ENCODE peak calls at places on chromosomes 5 and 9, in seven cellular contexts. One of them, this sample, is unnamed.

GRCh38 chr9:33943389-33943788 is 105.3 kb downstream of the UBAP2 start:
- DNase-seq in choroid plexus epithelial cell: peak
- DNase-seq in WTC11: no peak
- DNase-seq in AG09319: no peak
- DNase-seq in omental fat pad: no peak
- DNase-seq in RWPE1: no peak
- DNase-seq in PC-3: no peak
- DNase-seq in this sample: no peak

GRCh38 chr5:67181648-67182218 is 14.9 kb downstream of the CD180 start:
- DNase-seq in choroid plexus epithelial cell: peak
- DNase-seq in WTC11: no peak
- DNase-seq in AG09319: no peak
- DNase-seq in omental fat pad: no peak
- DNase-seq in RWPE1: no peak
- DNase-seq in PC-3: no peak
- DNase-seq in this sample: peak

GRCh38 chr5:139394123-139394653 is 716 bp downstream of the PROB1 start:
- DNase-seq in choroid plexus epithelial cell: peak
- DNase-seq in WTC11: peak
- DNase-seq in AG09319: no peak
- DNase-seq in omental fat pad: no peak
- DNase-seq in RWPE1: no peak
- DNase-seq in PC-3: no peak
- DNase-seq in this sample: peak

GRCh38 chr9:115850548-115851304 is 302.9 kb upstream of the PAPPA start:
- DNase-seq in choroid plexus epithelial cell: peak
- DNase-seq in WTC11: no peak
- DNase-seq in AG09319: no peak
- DNase-seq in omental fat pad: no peak
- DNase-seq in RWPE1: no peak
- DNase-seq in PC-3: peak
- DNase-seq in this sample: no peak

GRCh38 chr5:151885138-151885908 is 39.3 kb downstream of the GLRA1 start:
- DNase-seq in choroid plexus epithelial cell: no peak
- DNase-seq in WTC11: no peak
- DNase-seq in AG09319: no peak
- DNase-seq in omental fat pad: no peak
- DNase-seq in RWPE1: no peak
- DNase-seq in PC-3: peak
- DNase-seq in this sample: no peak

GRCh38 chr9:129567842-129568559 is 52.9 kb downstream of the C9orf50 start:
- DNase-seq in choroid plexus epithelial cell: peak
- DNase-seq in WTC11: no peak
- DNase-seq in AG09319: no peak
- DNase-seq in omental fat pad: no peak
- DNase-seq in RWPE1: no peak
- DNase-seq in PC-3: peak
- DNase-seq in this sample: no peak

GRCh38 chr5:31944683-31945445 is 229.3 kb downstream of the GOLPH3 start:
- DNase-seq in choroid plexus epithelial cell: no peak
- DNase-seq in WTC11: no peak
- DNase-seq in AG09319: no peak
- DNase-seq in omental fat pad: no peak
- DNase-seq in RWPE1: no peak
- DNase-seq in PC-3: no peak
- DNase-seq in this sample: no peak

GRCh38 chr5:2128696-2129340 is 246.1 kb upstream of the IRX4 start:
- DNase-seq in choroid plexus epithelial cell: no peak
- DNase-seq in WTC11: no peak
- DNase-seq in AG09319: no peak
- DNase-seq in omental fat pad: no peak
- DNase-seq in RWPE1: no peak
- DNase-seq in PC-3: no peak
- DNase-seq in this sample: no peak

GRCh38 chr9:131892162-131892707 is 152.4 kb upstream of the RAPGEF1 start:
- DNase-seq in choroid plexus epithelial cell: no peak
- DNase-seq in WTC11: no peak
- DNase-seq in AG09319: no peak
- DNase-seq in omental fat pad: no peak
- DNase-seq in RWPE1: no peak
- DNase-seq in PC-3: peak
- DNase-seq in this sample: no peak

GRCh38 chr9:33988219-33988890 is 60.3 kb downstream of the UBAP2 start:
- DNase-seq in choroid plexus epithelial cell: no peak
- DNase-seq in WTC11: no peak
- DNase-seq in AG09319: no peak
- DNase-seq in omental fat pad: no peak
- DNase-seq in RWPE1: peak
- DNase-seq in PC-3: peak
- DNase-seq in this sample: peak

GRCh38 chr9:88874391-88874790 is 116.9 kb upstream of the S1PR3 start:
- DNase-seq in choroid plexus epithelial cell: peak
- DNase-seq in WTC11: no peak
- DNase-seq in AG09319: no peak
- DNase-seq in omental fat pad: no peak
- DNase-seq in RWPE1: no peak
- DNase-seq in PC-3: peak
- DNase-seq in this sample: no peak

GRCh38 chr5:38187532-38187931 is 70.8 kb upstream of the EGFLAM start:
- DNase-seq in choroid plexus epithelial cell: no peak
- DNase-seq in WTC11: no peak
- DNase-seq in AG09319: no peak
- DNase-seq in omental fat pad: no peak
- DNase-seq in RWPE1: no peak
- DNase-seq in PC-3: no peak
- DNase-seq in this sample: no peak

GRCh38 chr5:159969966-159970365 is 39.0 kb upstream of the TTC1 start:
- DNase-seq in choroid plexus epithelial cell: no peak
- DNase-seq in WTC11: no peak
- DNase-seq in AG09319: no peak
- DNase-seq in omental fat pad: no peak
- DNase-seq in RWPE1: no peak
- DNase-seq in PC-3: peak
- DNase-seq in this sample: no peak

GRCh38 chr5:125659316-125660071 is 763.7 kb upstream of the GRAMD2B start:
- DNase-seq in choroid plexus epithelial cell: peak
- DNase-seq in WTC11: no peak
- DNase-seq in AG09319: peak
- DNase-seq in omental fat pad: no peak
- DNase-seq in RWPE1: no peak
- DNase-seq in PC-3: no peak
- DNase-seq in this sample: no peak

GRCh38 chr5:146042628-146043279 is 62.6 kb downstream of the PLAC8L1 start:
- DNase-seq in choroid plexus epithelial cell: peak
- DNase-seq in WTC11: no peak
- DNase-seq in AG09319: peak
- DNase-seq in omental fat pad: no peak
- DNase-seq in RWPE1: peak
- DNase-seq in PC-3: peak
- DNase-seq in this sample: no peak

GRCh38 chr9:93216072-93216364 is 32.1 kb downstream of the WNK2 start:
- DNase-seq in choroid plexus epithelial cell: no peak
- DNase-seq in WTC11: no peak
- DNase-seq in AG09319: no peak
- DNase-seq in omental fat pad: no peak
- DNase-seq in RWPE1: no peak
- DNase-seq in PC-3: no peak
- DNase-seq in this sample: no peak

GRCh38 chr9:16329699-16330113 is 540.8 kb downstream of the BNC2 start:
- DNase-seq in choroid plexus epithelial cell: peak
- DNase-seq in WTC11: no peak
- DNase-seq in AG09319: no peak
- DNase-seq in omental fat pad: no peak
- DNase-seq in RWPE1: no peak
- DNase-seq in PC-3: no peak
- DNase-seq in this sample: no peak

GRCh38 chr5:78162253-78162862 is 132.1 kb downstream of the AP3B1 start:
- DNase-seq in choroid plexus epithelial cell: peak
- DNase-seq in WTC11: no peak
- DNase-seq in AG09319: no peak
- DNase-seq in omental fat pad: no peak
- DNase-seq in RWPE1: peak
- DNase-seq in PC-3: peak
- DNase-seq in this sample: no peak

GRCh38 chr9:114513050-114513951 is 8.0 kb upstream of the WHRN start:
- DNase-seq in choroid plexus epithelial cell: no peak
- DNase-seq in WTC11: no peak
- DNase-seq in AG09319: no peak
- DNase-seq in omental fat pad: no peak
- DNase-seq in RWPE1: no peak
- DNase-seq in PC-3: peak
- DNase-seq in this sample: peak

GRCh38 chr9:33690156-33690908 is 105.0 kb upstream of the PRSS3 start:
- DNase-seq in choroid plexus epithelial cell: no peak
- DNase-seq in WTC11: no peak
- DNase-seq in AG09319: no peak
- DNase-seq in omental fat pad: no peak
- DNase-seq in RWPE1: no peak
- DNase-seq in PC-3: no peak
- DNase-seq in this sample: no peak

GRCh38 chr9:136975624-136976023 is 1.7 kb upstream of the PTGDS start:
- DNase-seq in choroid plexus epithelial cell: no peak
- DNase-seq in WTC11: peak
- DNase-seq in AG09319: no peak
- DNase-seq in omental fat pad: no peak
- DNase-seq in RWPE1: no peak
- DNase-seq in PC-3: no peak
- DNase-seq in this sample: peak
- TF ChIP-seq CTCF in choroid plexus epithelial cell: peak
- TF ChIP-seq CTCF in WTC11: peak
- TF ChIP-seq CTCF in AG09319: no peak
- TF ChIP-seq CTCF in omental fat pad: no peak
- TF ChIP-seq CTCF in RWPE1: no peak
- TF ChIP-seq CTCF in PC-3: no peak
- TF ChIP-seq CTCF in this sample: peak

GRCh38 chr5:35938518-35939227 is at the start of gene CAPSL:
- DNase-seq in choroid plexus epithelial cell: peak
- DNase-seq in WTC11: peak
- DNase-seq in AG09319: peak
- DNase-seq in omental fat pad: no peak
- DNase-seq in RWPE1: peak
- DNase-seq in PC-3: peak
- DNase-seq in this sample: no peak

GRCh38 chr5:35939639-35940038 is 1.2 kb upstream of the CAPSL start:
- DNase-seq in choroid plexus epithelial cell: peak
- DNase-seq in WTC11: no peak
- DNase-seq in AG09319: no peak
- DNase-seq in omental fat pad: no peak
- DNase-seq in RWPE1: no peak
- DNase-seq in PC-3: no peak
- DNase-seq in this sample: no peak
- TF ChIP-seq CTCF in choroid plexus epithelial cell: peak
- TF ChIP-seq CTCF in WTC11: no peak
- TF ChIP-seq CTCF in AG09319: peak
- TF ChIP-seq CTCF in omental fat pad: no peak
- TF ChIP-seq CTCF in RWPE1: no peak
- TF ChIP-seq CTCF in PC-3: peak
- TF ChIP-seq CTCF in this sample: no peak

GRCh38 chr9:4667681-4668080 is 1.4 kb upstream of the SPATA6L start:
- DNase-seq in choroid plexus epithelial cell: no peak
- DNase-seq in WTC11: no peak
- DNase-seq in AG09319: no peak
- DNase-seq in omental fat pad: no peak
- DNase-seq in RWPE1: no peak
- DNase-seq in PC-3: no peak
- DNase-seq in this sample: no peak

GRCh38 chr9:4668604-4669003 is 2.3 kb upstream of the SPATA6L start:
- DNase-seq in choroid plexus epithelial cell: no peak
- DNase-seq in WTC11: no peak
- DNase-seq in AG09319: no peak
- DNase-seq in omental fat pad: no peak
- DNase-seq in RWPE1: no peak
- DNase-seq in PC-3: no peak
- DNase-seq in this sample: no peak

GRCh38 chr9:4665357-4665756 is 923 bp downstream of the SPATA6L start:
- DNase-seq in choroid plexus epithelial cell: peak
- DNase-seq in WTC11: no peak
- DNase-seq in AG09319: no peak
- DNase-seq in omental fat pad: no peak
- DNase-seq in RWPE1: no peak
- DNase-seq in PC-3: no peak
- DNase-seq in this sample: no peak

GRCh38 chr9:4663956-4664355 is 1.9 kb downstream of the PLPP6 start:
- DNase-seq in choroid plexus epithelial cell: no peak
- DNase-seq in WTC11: no peak
- DNase-seq in AG09319: no peak
- DNase-seq in omental fat pad: no peak
- DNase-seq in RWPE1: no peak
- DNase-seq in PC-3: no peak
- DNase-seq in this sample: no peak

GRCh38 chr9:4666042-4666699 is at the start of gene SPATA6L:
- DNase-seq in choroid plexus epithelial cell: peak
- DNase-seq in WTC11: peak
- DNase-seq in AG09319: no peak
- DNase-seq in omental fat pad: peak
- DNase-seq in RWPE1: no peak
- DNase-seq in PC-3: peak
- DNase-seq in this sample: peak
- TF ChIP-seq CTCF in choroid plexus epithelial cell: peak
- TF ChIP-seq CTCF in WTC11: no peak
- TF ChIP-seq CTCF in AG09319: peak
- TF ChIP-seq CTCF in omental fat pad: no peak
- TF ChIP-seq CTCF in RWPE1: peak
- TF ChIP-seq CTCF in PC-3: peak
- TF ChIP-seq CTCF in this sample: no peak

GRCh38 chr9:99300603-99301002 is 78.5 kb downstream of the SEC61B start:
- DNase-seq in choroid plexus epithelial cell: no peak
- DNase-seq in WTC11: no peak
- DNase-seq in AG09319: no peak
- DNase-seq in omental fat pad: no peak
- DNase-seq in RWPE1: no peak
- DNase-seq in PC-3: no peak
- DNase-seq in this sample: no peak

GRCh38 chr9:99298660-99299059 is 76.6 kb downstream of the SEC61B start:
- DNase-seq in choroid plexus epithelial cell: no peak
- DNase-seq in WTC11: no peak
- DNase-seq in AG09319: no peak
- DNase-seq in omental fat pad: no peak
- DNase-seq in RWPE1: no peak
- DNase-seq in PC-3: no peak
- DNase-seq in this sample: no peak

GRCh38 chr9:99296375-99296951 is 74.4 kb downstream of the SEC61B start:
- DNase-seq in choroid plexus epithelial cell: peak
- DNase-seq in WTC11: no peak
- DNase-seq in AG09319: no peak
- DNase-seq in omental fat pad: no peak
- DNase-seq in RWPE1: no peak
- DNase-seq in PC-3: no peak
- DNase-seq in this sample: peak

GRCh38 chr9:99300103-99300439 is 78.0 kb downstream of the SEC61B start:
- DNase-seq in choroid plexus epithelial cell: no peak
- DNase-seq in WTC11: no peak
- DNase-seq in AG09319: no peak
- DNase-seq in omental fat pad: no peak
- DNase-seq in RWPE1: no peak
- DNase-seq in PC-3: no peak
- DNase-seq in this sample: no peak

GRCh38 chr9:99299214-99300102 is 77.4 kb downstream of the SEC61B start:
- DNase-seq in choroid plexus epithelial cell: peak
- DNase-seq in WTC11: no peak
- DNase-seq in AG09319: peak
- DNase-seq in omental fat pad: no peak
- DNase-seq in RWPE1: peak
- DNase-seq in PC-3: peak
- DNase-seq in this sample: no peak
- TF ChIP-seq CTCF in choroid plexus epithelial cell: peak
- TF ChIP-seq CTCF in WTC11: no peak
- TF ChIP-seq CTCF in AG09319: peak
- TF ChIP-seq CTCF in omental fat pad: no peak
- TF ChIP-seq CTCF in RWPE1: no peak
- TF ChIP-seq CTCF in PC-3: peak
- TF ChIP-seq CTCF in this sample: no peak

This sample was measured in activated CD8-positive, alpha-beta T cell treated with anti-CD3 and anti-CD28 coated beads for 36 hours.